ENCODE peak calls at places on chromosomes 7 and 10, in four cellular contexts. X is K562, W is HepG2, I is HCT116. P is an unnamed sample.

GRCh38 chr7:155576900-155577508 is 30.6 kb upstream of the CNPY1 start:
- DNase-seq in I (peak; percentile 13), X (no peak), W (no peak), P (peak; percentile 41)

GRCh38 chr7:45923290-45923689 is 2.2 kb upstream of the IGFBP3 start:
- DNase-seq in X (peak; percentile 48), W (peak; percentile 23), I (no peak), P (peak; percentile 77)

GRCh38 chr7:1707756-1708611 is 37.9 kb downstream of the ELFN1 start:
- DNase-seq in W (no peak), I (no peak), X (no peak), P (peak; percentile 33)

GRCh38 chr7:491292-491957 is 28.2 kb downstream of the PDGFA start:
- DNase-seq in I (no peak), W (peak; percentile 48), X (no peak), P (no peak)

GRCh38 chr7:35623381-35623780 is 71.6 kb downstream of the HERPUD2 start:
- DNase-seq in I (no peak), X (no peak), W (no peak), P (no peak)

GRCh38 chr10:3887885-3888476 is 103.0 kb upstream of the KLF6 start:
- DNase-seq in W (no peak), X (no peak), I (no peak), P (no peak)

GRCh38 chr10:33134011-33134751 is 176.2 kb upstream of the ITGB1 start:
- DNase-seq in I (peak; percentile 99), X (no peak), W (peak; percentile 42), P (no peak)

GRCh38 chr7:33892945-33893344 is 12.4 kb upstream of the BMPER start:
- DNase-seq in I (no peak), W (no peak), X (no peak), P (no peak)

GRCh38 chr7:154591544-154591943 is 411.4 kb downstream of the PAXIP1 start:
- DNase-seq in W (no peak), I (no peak), X (no peak), P (no peak)

GRCh38 chr7:129150199-129150996 is 5.9 kb downstream of the TSPAN33 start:
- DNase-seq in W (no peak), I (no peak), X (peak; percentile 68), P (no peak)

GRCh38 chr7:99137418-99138180 is 6.3 kb downstream of the SMURF1 start:
- DNase-seq in I (no peak), X (no peak), W (no peak), P (no peak)
- TF ChIP-seq JUND in I (no peak), X (no peak), W (no peak), P (no peak)

GRCh38 chr7:20305726-20306125 is 25.0 kb upstream of the ITGB8 start:
- DNase-seq in X (no peak), I (no peak), W (no peak), P (no peak)
- TF ChIP-seq JUND in X (no peak), I (no peak), W (no peak), P (no peak)

GRCh38 chr10:20765066-20765465 is 132.0 kb downstream of the NEBL start:
- DNase-seq in W (no peak), I (no peak), X (no peak), P (no peak)
- TF ChIP-seq JUND in W (no peak), I (no peak), X (no peak), P (no peak)

GRCh38 chr7:43560742-43561330 is 22.1 kb upstream of the STK17A start:
- DNase-seq in X (no peak), W (no peak), I (no peak), P (no peak)
- TF ChIP-seq JUND in X (no peak), W (no peak), I (no peak), P (no peak)

DNA sequence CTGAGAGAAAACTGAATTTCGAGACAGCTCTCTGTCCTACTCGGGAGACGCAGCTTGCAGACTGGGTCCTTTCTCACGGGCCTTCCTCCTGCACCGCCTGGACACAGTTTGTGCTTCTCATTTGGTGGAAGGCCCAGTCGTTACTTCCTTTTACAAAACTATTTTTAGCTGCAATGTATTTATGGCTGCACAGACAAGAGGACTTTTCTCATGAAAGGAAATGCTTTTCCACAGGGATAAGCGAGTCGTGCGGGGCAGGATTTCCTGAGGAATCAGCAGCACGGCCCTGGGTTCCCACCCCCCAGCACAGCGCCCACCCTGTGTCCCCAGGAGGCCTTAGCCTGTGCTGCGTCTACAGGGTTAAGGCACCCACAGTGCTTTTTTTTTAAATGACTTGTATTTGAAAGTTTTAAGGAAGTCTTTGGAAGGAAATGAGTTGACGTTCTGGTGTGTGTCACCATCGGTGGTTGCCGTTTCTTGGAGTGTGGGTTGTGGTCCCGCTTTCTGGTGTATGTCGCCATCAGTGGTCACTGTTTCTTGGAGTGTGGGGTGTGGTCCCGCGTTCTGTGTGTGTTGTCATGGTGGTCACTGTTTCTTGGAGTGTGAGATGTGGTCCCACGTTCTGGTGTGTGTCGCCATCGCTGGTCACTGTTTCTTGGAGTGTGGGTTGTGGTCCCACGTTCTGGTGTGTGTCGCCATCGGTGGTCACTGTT is 50.9 kb downstream of the INPP5A start:
- DNase-seq in W (no peak), X (no peak), I (no peak), P (no peak)
- TF ChIP-seq JUND in W (no peak), X (no peak), I (no peak), P (no peak)

P was measured in T47D.